ENCODE peak calls at places on chromosomes 7 and 10, in seven cellular contexts. A is fibroblast of pulmonary artery, V is GM03348, N is choroid plexus epithelial cell, H is Daoy, Y is right cardiac atrium, L is epithelial cell of esophagus. Z is an unnamed sample.

GRCh38 chr10:122316224-122316884 is 45.3 kb downstream of the BTBD16 start:
- DNase-seq in L (peak; percentile 65), N (no peak), H (no peak), A (no peak), V (no peak), Y (no peak), Z (no peak)

GRCh38 chr10:20912969-20913368 is 15.9 kb upstream of the NEBL start:
- DNase-seq in L (no peak), H (no peak), N (no peak), Y (no peak), A (no peak), V (no peak), Z (no peak)

GRCh38 chr10:79270471-79271246 is 76.6 kb upstream of the PPIF start:
- DNase-seq in N (no peak), A (no peak), H (no peak), Y (no peak), V (no peak), L (no peak), Z (no peak)

GRCh38 chr10:61313460-61313859 is 139.7 kb downstream of the TMEM26 start:
- DNase-seq in A (peak; percentile 46), L (no peak), N (peak; percentile 37), Y (no peak), H (no peak), V (peak; percentile 24), Z (no peak)

GRCh38 chr10:86824151-86824550 is 67.7 kb downstream of the BMPR1A start:
- DNase-seq in H (no peak), A (no peak), Y (no peak), N (no peak), V (no peak), L (peak; percentile 61), Z (no peak)

GRCh38 chr10:99461230-99461629 is 30.8 kb upstream of the GOT1 start:
- DNase-seq in V (no peak), L (peak; percentile 91), N (peak; percentile 34), A (no peak), H (peak; percentile 74), Y (no peak), Z (no peak)

GRCh38 chr10:102342958-102343357 is 52.5 kb upstream of the NFKB2 start:
- DNase-seq in Y (no peak), A (peak; percentile 78), N (peak; percentile 81), L (peak; percentile 85), V (peak; percentile 73), H (peak; percentile 85), Z (no peak)

GRCh38 chr7:30800785-30801252 is 29.6 kb downstream of the MINDY4 start:
- DNase-seq in V (peak; percentile 85), A (peak; percentile 90), L (peak; percentile 81), N (peak; percentile 88), Y (no peak), H (peak; percentile 91), Z (no peak)

GRCh38 chr10:119786117-119786769 is 60.4 kb downstream of the INPP5F start:
- DNase-seq in L (peak; percentile 5), H (peak; percentile 84), N (peak; percentile 78), Y (no peak), A (peak; percentile 83), V (no peak), Z (no peak)

GRCh38 chr10:71880425-71881306 is 29.6 kb upstream of the PSAP start:
- DNase-seq in N (no peak), V (no peak), L (no peak), H (no peak), A (no peak), Y (peak; percentile 42), Z (no peak)

GRCh38 chr10:106189254-106189653 is 975.3 kb downstream of the SORCS1 start:
- DNase-seq in A (peak; percentile 57), N (peak; percentile 67), H (no peak), Y (no peak), V (peak; percentile 16), L (peak; percentile 69), Z (no peak)

GRCh38 chr10:74854610-74855009 is 28.2 kb downstream of the KAT6B start:
- DNase-seq in Y (no peak), L (no peak), A (no peak), V (no peak), N (peak; percentile 41), H (no peak), Z (no peak)

GRCh38 chr7:371779-372545 is 82.0 kb downstream of the FOXL3 start:
- DNase-seq in A (no peak), Y (peak; percentile 8), H (no peak), V (no peak), L (no peak), N (no peak), Z (no peak)

GRCh38 chr7:107652642-107653041 is 8.0 kb upstream of the SLC26A4 start:
- DNase-seq in V (no peak), L (no peak), Y (no peak), H (no peak), N (no peak), A (no peak), Z (no peak)

GRCh38 chr10:31761156-31761555 is 167.5 kb downstream of the ARHGAP12 start:
- DNase-seq in L (no peak), H (no peak), N (no peak), A (no peak), Y (no peak), V (no peak), Z (no peak)

GRCh38 chr7:42097756-42098155 is 139.3 kb downstream of the GLI3 start:
- DNase-seq in L (peak; percentile 96), Y (no peak), N (peak; percentile 93), V (peak; percentile 71), H (peak; percentile 91), A (peak; percentile 86), Z (no peak)

GRCh38 chr10:44517635-44518034 is 132.7 kb upstream of the CXCL12 start:
- DNase-seq in A (no peak), Y (no peak), L (no peak), N (no peak), V (peak; percentile 18), H (peak; percentile 7), Z (no peak)

GRCh38 chr7:80453699-80454340 is 58.0 kb downstream of the GNAT3 start:
- DNase-seq in H (no peak), A (peak; percentile 60), N (peak; percentile 66), V (peak; percentile 23), L (peak; percentile 24), Y (no peak), Z (no peak)

GRCh38 chr10:103458720-103459119 is at the start of gene CALHM1:
- DNase-seq in L (peak; percentile 13), A (no peak), Y (no peak), N (no peak), H (no peak), V (no peak), Z (no peak)

GRCh38 chr10:92241501-92241900 is 49.4 kb downstream of the CPEB3 start:
- DNase-seq in H (no peak), Y (no peak), N (no peak), L (no peak), V (no peak), A (no peak), Z (no peak)

GRCh38 chr10:125117941-125118630 is 42.3 kb downstream of the CTBP2 start:
- DNase-seq in Y (peak; percentile 59), A (peak; percentile 30), H (no peak), N (no peak), V (peak; percentile 29), L (no peak), Z (no peak)

GRCh38 chr10:26486304-26486703 is 48.2 kb downstream of the APBB1IP start:
- DNase-seq in L (peak; percentile 34), N (no peak), Y (peak; percentile 47), A (peak; percentile 86), H (peak; percentile 92), V (peak; percentile 81), Z (no peak)

GRCh38 chr7:37999673-38000072 is 79.2 kb downstream of the EPDR1 start:
- DNase-seq in Y (no peak), A (no peak), N (peak; percentile 34), V (no peak), H (no peak), L (no peak), Z (no peak)

GRCh38 chr10:104123397-104123796 is 1.4 kb downstream of the SFR1 start:
- DNase-seq in L (peak; percentile 38), V (peak; percentile 40), A (peak; percentile 49), N (peak; percentile 63), Y (no peak), H (no peak), Z (no peak)

GRCh38 chr7:49926720-49927119 is 153.3 kb downstream of the VWC2 start:
- DNase-seq in V (no peak), H (no peak), A (no peak), Y (no peak), L (no peak), N (no peak), Z (no peak)

GRCh38 chr7:10720042-10720441 is 253.6 kb upstream of the PHF14 start:
- DNase-seq in H (no peak), V (no peak), L (peak; percentile 1), Y (no peak), A (no peak), N (no peak), Z (no peak)

GRCh38 chr10:78727728-78728127 is 341.0 kb upstream of the ZMIZ1 start:
- DNase-seq in L (no peak), H (no peak), N (no peak), V (no peak), A (no peak), Y (peak; percentile 32), Z (no peak)

GRCh38 chr10:57986422-57986821 is 281.3 kb downstream of the IPMK start:
- DNase-seq in N (no peak), L (no peak), A (no peak), V (no peak), H (no peak), Y (no peak), Z (no peak)

GRCh38 chr10:9302142-9302746 is 1247.8 kb downstream of the GATA3 start:
- DNase-seq in Y (no peak), L (peak; percentile 79), V (peak; percentile 51), H (peak; percentile 39), N (peak; percentile 73), A (peak; percentile 66), Z (peak; percentile 33)

GRCh38 chr7:20393021-20394015 is 62.6 kb downstream of the ITGB8 start:
- DNase-seq in A (no peak), N (no peak), L (no peak), V (no peak), Y (no peak), H (no peak), Z (no peak)

GRCh38 chr10:33273295-33274002 is 61.0 kb downstream of the NRP1 start:
- DNase-seq in L (peak; percentile 94), Y (peak; percentile 94), H (peak; percentile 91), A (peak; percentile 99), V (peak; percentile 87), N (peak; percentile 91), Z (no peak)

GRCh38 chr10:5533098-5533731 is 8.5 kb downstream of the CALML3 start:
- DNase-seq in Y (no peak), A (no peak), H (no peak), N (no peak), V (no peak), L (no peak), Z (no peak)

GRCh38 chr10:128206676-128207075 is 80.5 kb upstream of the MKI67 start:
- DNase-seq in N (no peak), A (no peak), H (no peak), V (no peak), Y (no peak), L (no peak), Z (no peak)

Z was measured in central memory CD4-positive, alpha-beta T cell.